ENCODE peak calls at places on chromosome 20, in four cellular contexts. M is left ventricle myocardium inferior, Y is MM.1S, U is body of pancreas. L is an unnamed sample. For H3K36me3, the result is how much of the 10 kb centered on the place peaks cover.

GRCh38 chr20:53177687-53178086 is 205.5 kb downstream of the TSHZ2 start:
- DNase-seq in M (no peak), Y (no peak), U (no peak), L (no peak)

GRCh38 chr20:18428490-18429173 is 38.2 kb downstream of the DZANK1 start:
- DNase-seq in M (peak), Y (no peak), U (peak), L (no peak)

GRCh38 chr20:44746367-44747165 is 901 bp downstream of the KCNK15 start:
- DNase-seq in M (no peak), Y (no peak), U (peak), L (no peak)

GRCh38 chr20:12371955-12372354 is 454.3 kb downstream of the BTBD3 start:
- DNase-seq in M (no peak), Y (no peak), U (no peak), L (no peak)

GRCh38 chr20:59611286-59611685 is 6.9 kb downstream of the PHACTR3 start:
- DNase-seq in M (peak), Y (no peak), U (no peak), L (no peak)

GRCh38 chr20:62697468-62697912 is 11.1 kb upstream of the NTSR1 start:
- DNase-seq in M (no peak), Y (no peak), U (no peak), L (no peak)

GRCh38 chr20:51660741-51661608 is 107.2 kb downstream of the ATP9A start:
- DNase-seq in M (no peak), Y (no peak), U (no peak), L (no peak)

GRCh38 chr20:22620342-22620741 is 36.0 kb upstream of the FOXA2 start:
- DNase-seq in M (no peak), Y (no peak), U (no peak), L (no peak)

GRCh38 chr20:62768815-62769287 is 27.4 kb upstream of the MRGBP start:
- DNase-seq in M (no peak), Y (no peak), U (peak), L (no peak)

GRCh38 chr20:62708591-62709536 is at the start of gene NTSR1:
- DNase-seq in M (no peak), Y (no peak), U (no peak), L (no peak)

GRCh38 chr20:24878657-24879056 is 70.4 kb upstream of the CST7 start:
- DNase-seq in M (no peak), Y (no peak), U (no peak), L (no peak)

GRCh38 chr20:6870559-6870958 is 103.1 kb downstream of the BMP2 start:
- DNase-seq in M (no peak), Y (peak), U (peak), L (no peak)

GRCh38 chr20:34299925-34300806 is 3.0 kb downstream of the AHCY start:
- DNase-seq in M (no peak), Y (no peak), U (no peak), L (no peak)

GRCh38 chr20:29427201-29428060 is 1830.0 kb upstream of the DEFB115 start:
- DNase-seq in M (no peak), Y (no peak), U (peak), L (no peak)

GRCh38 chr20:45041464-45042337 is 59.2 kb downstream of the KCNS1 start:
- DNase-seq in M (no peak), Y (no peak), U (peak), L (no peak)

GRCh38 chr20:51650685-51651134 is 108.2 kb upstream of the NFATC2 start:
- DNase-seq in M (no peak), Y (no peak), U (peak), L (no peak)

GRCh38 chr20:44231713-44232468 is 15.2 kb upstream of the GDAP1L1 start:
- DNase-seq in M (no peak), Y (no peak), U (no peak), L (peak)

GRCh38 chr20:25481918-25482253 is 74.4 kb downstream of the GINS1 start:
- DNase-seq in M (no peak), Y (no peak), U (no peak), L (no peak)

DNA sequence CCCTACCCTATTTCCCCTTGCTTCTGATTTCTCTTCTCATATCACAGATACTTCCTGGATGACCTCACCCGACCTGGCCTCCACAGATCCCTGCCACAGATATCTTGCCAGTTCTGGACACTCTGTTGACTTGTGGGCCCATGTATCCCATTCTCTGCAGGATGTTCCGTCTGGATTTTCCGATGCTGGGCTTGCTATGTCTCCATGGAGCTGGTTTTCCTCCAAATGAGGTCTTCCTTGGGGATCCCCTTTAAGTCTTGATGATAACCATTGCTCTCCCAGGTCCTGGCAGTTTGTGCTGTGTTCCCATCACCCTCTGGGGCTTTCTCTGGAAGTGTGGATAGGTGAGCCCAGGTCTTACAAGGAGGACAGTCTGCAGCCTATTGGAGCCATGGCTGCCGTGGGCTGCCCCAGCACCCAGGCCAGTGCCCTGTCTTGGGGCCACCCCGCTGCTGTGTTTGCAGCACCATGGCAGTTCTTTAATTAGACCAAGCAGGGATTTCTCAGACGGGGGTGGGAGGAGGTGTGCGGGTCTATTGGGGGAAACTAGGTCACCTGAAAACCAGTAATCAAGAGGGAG is 23.9 kb downstream of the PPP1R16B start:
- DNase-seq in M (no peak), Y (no peak), U (no peak), L (no peak)
- H3K27ac ChIP-seq in M (peak), Y (no peak), U (no peak), L (no peak)

GRCh38 chr20:41091926-41092325 is 45.4 kb upstream of the PLCG1 start:
- DNase-seq in M (no peak), Y (no peak), U (no peak), L (no peak)

GRCh38 chr20:41087325-41087685 is 50.0 kb upstream of the PLCG1 start:
- DNase-seq in M (no peak), Y (no peak), U (no peak), L (no peak)

GRCh38 chr20:41087777-41088176 is 49.6 kb upstream of the PLCG1 start:
- DNase-seq in M (no peak), Y (no peak), U (no peak), L (no peak)

GRCh38 chr20:41086402-41087324 is 50.7 kb upstream of the PLCG1 start:
- DNase-seq in M (no peak), Y (no peak), U (no peak), L (no peak)

GRCh38 chr20:41089555-41089954 is 47.8 kb upstream of the PLCG1 start:
- DNase-seq in M (no peak), Y (no peak), U (no peak), L (no peak)
- TF ChIP-seq CTCF in M (no peak), Y (peak), U (no peak), L (no peak)

GRCh38 chr20:38063911-38064310 is 30.4 kb downstream of the RPRD1B start:
- DNase-seq in M (no peak), Y (no peak), U (no peak), L (no peak)
- H3K36me3 ChIP-seq in M (half or more), Y (under half), U (under half), L (half or more)

GRCh38 chr20:63940071-63940471 is 16.1 kb downstream of the UCKL1 start:
- DNase-seq in M (peak), Y (no peak), U (no peak), L (no peak)
- H3K27ac ChIP-seq in M (no peak), Y (no peak), U (no peak), L (no peak)

GRCh38 chr20:57433658-57434389 is 42.6 kb downstream of the RBM38 start:
- DNase-seq in M (no peak), Y (no peak), U (no peak), L (no peak)

GRCh38 chr20:57432874-57433491 is 41.8 kb downstream of the RBM38 start:
- DNase-seq in M (peak), Y (peak), U (peak), L (no peak)

GRCh38 chr20:57435105-57435497 is 43.9 kb downstream of the RBM38 start:
- DNase-seq in M (no peak), Y (no peak), U (no peak), L (no peak)

GRCh38 chr20:57435498-57436222 is 44.5 kb downstream of the RBM38 start:
- DNase-seq in M (peak), Y (peak), U (peak), L (peak)

GRCh38 chr20:57434390-57434700 is 43.1 kb downstream of the RBM38 start:
- DNase-seq in M (no peak), Y (no peak), U (no peak), L (no peak)
- TF ChIP-seq CTCF in M (peak), Y (peak), U (no peak), L (peak)

DNA sequence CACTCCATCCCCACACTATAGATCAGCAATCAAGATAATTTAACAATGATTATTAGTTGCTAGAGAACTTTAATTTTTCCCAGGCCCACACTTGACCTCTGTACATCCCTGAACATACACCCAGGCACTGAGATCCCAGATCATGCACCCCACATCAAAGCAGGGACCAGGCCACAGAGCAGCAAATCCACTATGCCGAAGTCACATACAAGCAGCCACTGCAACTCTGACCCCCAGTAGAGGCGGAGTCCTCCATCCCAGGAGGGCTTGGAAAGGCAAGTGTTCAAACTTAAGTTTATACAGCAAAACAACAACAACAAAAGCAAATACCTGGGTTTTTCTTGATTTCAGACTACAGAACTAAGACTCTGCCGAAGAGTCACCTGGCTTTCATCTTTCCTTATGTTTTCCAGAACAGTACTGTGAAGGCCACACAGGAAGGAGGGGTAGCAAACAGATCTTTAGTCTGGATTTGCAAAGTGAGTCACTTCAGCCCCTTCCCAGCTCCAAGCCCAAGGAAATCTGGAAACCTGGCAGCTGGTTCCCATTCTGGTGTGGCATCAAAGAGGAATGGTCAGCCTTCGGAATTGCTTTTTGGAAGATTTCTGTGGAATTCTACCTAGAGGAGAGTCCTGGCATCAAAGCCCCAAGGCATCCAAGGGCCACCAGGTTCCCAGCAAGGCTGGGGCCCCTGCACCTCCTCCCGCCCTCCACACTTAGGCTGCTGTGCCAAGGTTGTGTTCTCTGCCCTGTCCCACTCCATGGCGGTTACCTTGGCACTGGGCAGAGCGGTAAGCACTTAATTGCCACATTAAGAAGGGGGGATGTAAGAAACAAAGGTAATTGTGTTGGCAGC is 7.3 kb downstream of the JAG1 start:
- DNase-seq in M (no peak), Y (no peak), U (no peak), L (no peak)
- H3K36me3 ChIP-seq in M (half or more), Y (under half), U (under half), L (under half)

DNA sequence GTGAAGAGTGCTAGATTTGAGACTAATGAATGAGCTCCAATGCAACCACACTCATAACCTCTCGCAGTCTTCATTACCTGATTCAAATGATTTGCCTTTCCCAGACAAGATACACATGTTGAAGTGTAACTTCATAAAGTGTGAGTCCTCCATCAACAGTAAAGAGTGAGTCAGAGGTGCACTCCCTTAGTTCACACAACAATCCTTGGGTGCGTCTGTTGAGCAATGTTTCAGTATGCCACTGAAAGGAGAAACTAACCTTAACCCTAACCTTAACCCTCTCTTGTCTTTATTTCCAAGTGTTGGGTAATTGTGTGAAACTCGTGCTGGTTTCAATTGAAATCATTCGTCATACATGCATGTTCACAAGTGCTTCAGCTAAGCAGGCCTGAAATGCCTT is 21.0 kb upstream of the RIN2 start:
- DNase-seq in M (no peak), Y (no peak), U (peak), L (no peak)
- H3K27ac ChIP-seq in M (no peak), Y (no peak), U (no peak), L (no peak)

GRCh38 chr20:8474027-8474668 is 342.1 kb downstream of the PLCB1 start:
- DNase-seq in M (no peak), Y (no peak), U (no peak), L (no peak)
- TF ChIP-seq CTCF in M (no peak), Y (no peak), U (no peak), L (no peak)

DNA sequence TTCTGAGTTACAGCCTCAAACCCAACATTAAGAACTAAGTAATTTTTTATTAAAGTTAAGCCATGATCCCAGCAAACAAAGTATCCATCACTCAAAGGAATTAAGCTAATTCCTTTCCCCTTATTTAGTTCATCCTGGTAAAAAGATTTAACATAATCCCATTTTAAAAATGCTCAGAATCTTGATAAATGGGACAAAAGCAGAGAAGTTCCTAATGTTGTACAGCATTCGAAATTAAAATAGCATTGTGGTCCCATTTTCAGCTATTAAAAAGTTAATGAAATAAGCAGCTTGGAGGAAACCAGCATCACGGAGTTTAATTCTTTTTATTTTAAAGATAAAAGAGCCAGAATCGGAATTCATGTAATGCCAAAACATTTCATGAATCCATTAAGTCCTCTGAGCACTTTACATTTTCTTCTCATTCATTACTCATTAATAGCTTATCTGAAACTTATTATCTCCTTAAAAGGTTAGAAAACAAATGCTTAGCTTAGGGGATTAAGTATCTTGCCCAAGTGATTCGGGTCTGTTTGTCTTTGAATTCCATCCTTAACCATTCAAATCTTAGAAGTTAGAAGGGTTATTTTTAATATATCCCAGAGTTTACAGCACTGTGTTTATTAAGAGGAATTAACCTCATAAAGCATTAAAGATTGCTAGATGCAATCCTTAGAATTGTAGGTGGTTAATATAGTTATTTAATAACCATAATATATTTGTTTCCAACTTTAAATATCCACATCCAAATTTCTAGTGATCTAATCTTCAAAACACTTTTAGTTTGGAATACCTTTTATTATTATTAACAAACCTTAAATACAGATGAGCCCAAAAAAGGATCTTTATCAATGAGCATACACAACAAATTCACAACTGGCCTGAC is 11.2 kb downstream of the RBM39 start:
- DNase-seq in M (no peak), Y (no peak), U (no peak), L (no peak)
- H3K36me3 ChIP-seq in M (half or more), Y (half or more), U (under half), L (half or more)